ENCODE peak calls at places on chromosomes 13 and 19, in four cellular contexts. K is ascending aorta, F is cardiac muscle cell, R is PC-3. A is an unnamed sample.

GRCh38 chr19:5147971-5148793 is 179.3 kb downstream of the KDM4B start:
- DNase-seq in K (no peak), R (no peak), F (no peak), A (peak; percentile 56)

GRCh38 chr13:72648513-72649065 is 78.8 kb downstream of the MZT1 start:
- DNase-seq in F (peak; percentile 1), K (no peak), R (peak; percentile 6), A (no peak)

GRCh38 chr13:51922771-51923480 is 61.2 kb downstream of the CCDC70 start:
- DNase-seq in R (no peak), K (no peak), F (no peak), A (no peak)

GRCh38 chr13:24036115-24036514 is 124.4 kb upstream of the SPATA13 start:
- DNase-seq in K (no peak), F (peak; percentile 90), R (no peak), A (no peak)

GRCh38 chr19:30063184-30064020 is 121.4 kb downstream of the URI1 start:
- DNase-seq in R (no peak), F (no peak), K (no peak), A (no peak)

GRCh38 chr13:110132178-110132975 is 174.6 kb downstream of the COL4A1 start:
- DNase-seq in F (no peak), R (no peak), K (no peak), A (no peak)

GRCh38 chr19:2320057-2320456 is 8.3 kb downstream of the LSM7 start:
- DNase-seq in R (no peak), F (no peak), K (no peak), A (no peak)

GRCh38 chr19:56155124-56155687 is 14.1 kb downstream of the ZNF444 start:
- DNase-seq in K (no peak), F (peak; percentile 11), R (no peak), A (no peak)

GRCh38 chr19:18433039-18433691 is 4.8 kb downstream of the ISYNA1 start:
- DNase-seq in F (peak; percentile 62), K (no peak), R (no peak), A (peak; percentile 78)

GRCh38 chr19:18832331-18833140 is 777 bp downstream of the UPF1 start:
- DNase-seq in K (no peak), F (no peak), R (peak; percentile 16), A (no peak)

GRCh38 chr13:80705371-80706163 is 364.6 kb upstream of the SPRY2 start:
- DNase-seq in F (no peak), R (no peak), K (no peak), A (no peak)

GRCh38 chr13:112968380-112968909 is 569 bp upstream of the MCF2L start:
- DNase-seq in K (no peak), R (peak; percentile 41), F (no peak), A (no peak)

GRCh38 chr13:32956595-32956933 is 59.7 kb upstream of the KL start:
- DNase-seq in F (no peak), R (no peak), K (no peak), A (no peak)

GRCh38 chr19:4278926-4279529 is at the start of gene SHD:
- DNase-seq in K (no peak), F (no peak), R (no peak), A (no peak)

GRCh38 chr13:52938065-52938464 is 89.6 kb upstream of the PCDH8 start:
- DNase-seq in R (no peak), F (no peak), K (no peak), A (no peak)

GRCh38 chr19:45769821-45770191 is 754 bp upstream of the SIX5 start:
- DNase-seq in F (no peak), R (no peak), K (no peak), A (peak; percentile 54)

GRCh38 chr19:49932731-49933131 is 3.4 kb upstream of the NUP62 start:
- DNase-seq in R (no peak), K (no peak), F (no peak), A (no peak)

GRCh38 chr13:30257433-30258099 is 49.8 kb downstream of the KATNAL1 start:
- DNase-seq in K (no peak), R (no peak), F (no peak), A (no peak)

GRCh38 chr13:30313307-30313706 is 6.0 kb upstream of the KATNAL1 start:
- DNase-seq in R (no peak), K (no peak), F (no peak), A (no peak)

GRCh38 chr13:98466634-98467236 is 110.2 kb downstream of the STK24 start:
- DNase-seq in K (no peak), R (peak; percentile 50), F (peak; percentile 53), A (peak; percentile 69)

GRCh38 chr19:38089440-38089839 is 134.6 kb downstream of the DPF1 start:
- DNase-seq in F (no peak), K (no peak), R (no peak), A (no peak)

GRCh38 chr13:100203696-100204367 is 114.9 kb downstream of the PCCA start:
- DNase-seq in F (peak; percentile 58), K (no peak), R (peak; percentile 36), A (no peak)

DNA sequence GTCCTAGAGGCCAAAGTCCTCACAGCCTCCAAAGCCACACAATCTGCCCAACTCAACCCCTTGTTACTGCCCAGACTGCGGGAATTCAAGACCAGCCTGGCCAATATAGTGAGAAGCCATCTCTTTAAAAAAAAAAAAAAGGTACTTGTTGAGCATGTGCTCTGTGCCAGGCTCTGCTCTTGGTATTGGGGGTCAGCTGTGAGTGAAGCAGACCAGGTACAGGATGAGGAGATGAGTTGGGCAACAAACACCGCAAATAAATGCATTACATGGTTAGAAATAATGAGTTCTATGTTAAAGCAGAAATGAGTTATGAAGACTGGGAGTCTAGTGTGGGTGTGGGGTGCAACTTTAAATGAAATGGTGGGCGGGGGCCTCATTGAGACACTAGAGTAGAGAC is 9.9 kb downstream of the GRIK5 start:
- DNase-seq in R (no peak), F (no peak), K (no peak), A (no peak)
- H3K36me3 ChIP-seq in R (no peaks in the 10 kb centered on the region), F (no peaks in the 10 kb centered on the region), K (peaks cover 53% of the 10 kb centered on the region), A (peaks cover 89% of the 10 kb centered on the region)

GRCh38 chr13:96862093-96862492 is 132.2 kb downstream of the OXGR1 start:
- DNase-seq in K (no peak), R (no peak), F (no peak), A (no peak)
- H3K27ac ChIP-seq in K (no peak overlapping the region), R (no peak overlapping the region), F (no peak overlapping the region), A (no peak overlapping the region)

GRCh38 chr19:57927587-57927986 is 7.6 kb downstream of the ZNF418 start:
- DNase-seq in R (no peak), F (no peak), K (no peak), A (no peak)
- H3K36me3 ChIP-seq in R (no peaks in the 10 kb centered on the region), F (peaks cover 26% of the 10 kb centered on the region), K (peaks cover 44% of the 10 kb centered on the region), A (peaks cover 58% of the 10 kb centered on the region)

GRCh38 chr19:48549380-48549779 is 2.6 kb upstream of the SULT2B1 start:
- DNase-seq in R (no peak), K (no peak), F (no peak), A (no peak)

GRCh38 chr19:48553676-48554384 is 1.9 kb downstream of the SULT2B1 start:
- DNase-seq in F (peak; percentile 72), R (peak; percentile 43), K (no peak), A (peak; percentile 27)

GRCh38 chr19:48554385-48555091 is 2.6 kb downstream of the SULT2B1 start:
- DNase-seq in F (peak; percentile 36), K (no peak), R (peak; percentile 16), A (no peak)

GRCh38 chr19:48551437-48552302 is at the start of gene SULT2B1:
- DNase-seq in K (no peak), F (no peak), R (peak; percentile 59), A (no peak)

DNA sequence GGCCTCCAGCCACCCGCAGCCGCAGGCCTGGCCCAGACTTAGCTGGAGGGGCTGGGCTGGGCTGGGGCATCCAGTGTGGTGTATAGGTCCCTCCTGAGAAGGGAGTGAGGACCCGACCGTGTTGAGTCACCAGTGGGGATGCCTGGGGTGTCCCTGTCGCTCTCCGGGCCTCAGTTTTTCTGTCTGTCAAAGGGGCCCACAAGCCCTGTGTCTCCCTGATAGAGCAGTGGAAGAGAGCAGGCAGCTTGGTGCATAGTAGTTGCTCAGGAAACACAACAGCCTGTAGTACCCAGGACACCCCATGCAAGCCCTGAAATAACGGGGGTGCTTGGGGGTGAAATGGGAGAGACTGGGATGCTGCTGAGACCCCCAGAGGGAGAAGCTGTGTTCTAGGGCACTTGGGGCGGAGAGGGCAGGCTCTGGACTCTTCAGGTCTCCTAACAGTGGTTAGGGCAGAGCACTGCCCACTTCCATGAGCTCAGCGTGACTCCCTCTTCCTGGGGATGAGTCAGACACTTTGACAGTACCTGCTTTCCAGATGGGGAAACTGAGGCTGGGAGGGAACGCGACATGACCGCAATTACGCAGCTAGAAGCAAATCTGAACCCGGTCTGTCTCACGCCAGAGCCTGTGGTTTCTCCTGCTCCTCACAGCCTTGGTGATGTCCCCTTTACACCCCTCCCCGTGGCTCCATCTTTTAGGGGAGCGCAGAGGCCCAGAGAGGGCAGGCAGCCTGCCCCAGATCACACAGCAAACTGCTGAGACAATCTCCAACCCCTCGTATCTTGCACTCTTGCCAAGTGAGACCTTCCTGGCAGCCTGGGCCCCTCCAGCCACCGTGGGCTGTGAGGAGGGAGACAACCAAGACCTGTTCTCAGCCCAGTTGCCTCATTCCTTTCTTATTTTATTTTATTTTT is 692 bp downstream of the SULT2B1 start:
- DNase-seq in K (no peak), F (no peak), R (peak; percentile 28), A (no peak)
- H3K27ac ChIP-seq in K (no peak overlapping the region), F (no peak overlapping the region), R (peak overlapping the region; percentile 4), A (no peak overlapping the region)

GRCh38 chr13:114339779-114340534 is 25.7 kb downstream of the CHAMP1 start:
- DNase-seq in R (peak; percentile 62), K (no peak), F (peak; percentile 59), A (no peak)

GRCh38 chr13:114338959-114339358 is 24.7 kb downstream of the CHAMP1 start:
- DNase-seq in K (no peak), R (no peak), F (no peak), A (no peak)

GRCh38 chr13:114341003-114341777 is 26.9 kb downstream of the CHAMP1 start:
- DNase-seq in K (no peak), R (no peak), F (no peak), A (no peak)
- H3K36me3 ChIP-seq in K (no peaks in the 10 kb centered on the region), R (no peaks in the 10 kb centered on the region), F (no peaks in the 10 kb centered on the region), A (no peaks in the 10 kb centered on the region)

GRCh38 chr13:46521486-46521885 is 31.5 kb upstream of the LRCH1 start:
- DNase-seq in R (no peak), K (no peak), F (no peak), A (no peak)
- H3K27ac ChIP-seq in R (no peak overlapping the region), K (no peak overlapping the region), F (no peak overlapping the region), A (no peak overlapping the region)